ENCODE peak calls at places on chromosomes 6 and 20, in seven cellular contexts. S is CD8-positive, alpha-beta T cell; D is upper lobe of right lung; W is CD4-positive, alpha-beta T cell; Y is IMR-90; V is neural progenitor cell; R is right atrium auricular region. P is an unnamed sample. For H3K27me3, the result is how much of the 10 kb centered on the place peaks cover.

GRCh38 chr6:25603251-25603650 is 48.8 kb upstream of the SCGN start:
- DNase-seq in V (no peak), S (no peak), W (no peak), R (no peak), Y (no peak), D (no peak), P (no peak)

GRCh38 chr20:44423480-44423879 is 52.2 kb upstream of the TTPAL start:
- DNase-seq in W (no peak), Y (no peak), R (no peak), V (no peak), D (no peak), S (no peak), P (no peak)

GRCh38 chr20:20814685-20815084 is 102.2 kb upstream of the RALGAPA2 start:
- DNase-seq in R (no peak), Y (no peak), D (no peak), V (peak), S (no peak), W (no peak), P (no peak)

GRCh38 chr6:39276379-39276995 is 37.7 kb downstream of the KCNK17 start:
- DNase-seq in S (no peak), D (no peak), W (no peak), Y (no peak), R (no peak), V (no peak), P (no peak)

GRCh38 chr20:1033751-1034419 is 31.8 kb upstream of the RSPO4 start:
- DNase-seq in Y (no peak), V (no peak), W (no peak), R (no peak), D (peak), S (no peak), P (no peak)

GRCh38 chr6:14321992-14322772 is 204.6 kb downstream of the CD83 start:
- DNase-seq in Y (no peak), R (no peak), V (peak), W (no peak), D (no peak), S (no peak), P (no peak)

GRCh38 chr6:110329348-110329728 is 28.8 kb downstream of the METTL24 start:
- DNase-seq in Y (peak), D (no peak), S (no peak), V (no peak), R (no peak), W (no peak), P (no peak)

GRCh38 chr20:57479196-57479595 is 45.7 kb downstream of the CTCFL start:
- DNase-seq in W (no peak), S (no peak), V (no peak), D (peak), R (no peak), Y (no peak), P (no peak)

GRCh38 chr6:159836294-159837140 is 36.4 kb downstream of the PNLDC1 start:
- DNase-seq in D (no peak), R (peak), Y (peak), W (no peak), V (no peak), S (no peak), P (peak)

GRCh38 chr6:163400509-163400908 is 14.0 kb upstream of the QKI start:
- DNase-seq in S (no peak), R (no peak), V (no peak), W (no peak), D (no peak), Y (no peak), P (no peak)

GRCh38 chr6:41768545-41769308 is 11.0 kb downstream of the FRS3 start:
- DNase-seq in D (peak), W (no peak), Y (no peak), R (no peak), V (no peak), S (no peak), P (no peak)

GRCh38 chr20:54692168-54692887 is 216.9 kb downstream of the DOK5 start:
- DNase-seq in D (no peak), R (no peak), V (no peak), S (no peak), W (no peak), Y (no peak), P (no peak)

GRCh38 chr20:22459754-22460153 is 124.6 kb downstream of the FOXA2 start:
- DNase-seq in W (no peak), S (no peak), R (no peak), V (no peak), Y (no peak), D (no peak), P (no peak)

GRCh38 chr6:28683945-28684538 is 158.4 kb downstream of the GPX5 start:
- DNase-seq in V (peak), R (no peak), D (no peak), S (peak), Y (peak), W (peak), P (no peak)

GRCh38 chr6:150008588-150008987 is 16.7 kb downstream of the RAET1L start:
- DNase-seq in Y (no peak), W (no peak), V (no peak), R (no peak), D (no peak), S (no peak), P (no peak)

GRCh38 chr6:125231133-125231532 is 70.6 kb downstream of the HDDC2 start:
- DNase-seq in R (no peak), D (no peak), W (no peak), S (no peak), V (no peak), Y (no peak), P (peak)

GRCh38 chr6:147506704-147507114 is 1.8 kb upstream of the SAMD5 start:
- DNase-seq in R (no peak), V (peak), D (peak), S (no peak), Y (peak), W (no peak), P (no peak)

GRCh38 chr6:108083349-108083748 is 8.8 kb upstream of the OSTM1 start:
- DNase-seq in S (no peak), D (no peak), Y (no peak), R (no peak), W (no peak), V (no peak), P (no peak)

GRCh38 chr6:166598441-166599138 is 12.1 kb upstream of the RAMACL start:
- DNase-seq in V (no peak), D (no peak), Y (peak), S (no peak), R (peak), W (no peak), P (peak)

GRCh38 chr20:63381781-63382431 is 20.8 kb upstream of the CHRNA4 start:
- DNase-seq in R (no peak), Y (no peak), W (peak), D (no peak), V (peak), S (no peak), P (no peak)

GRCh38 chr6:154931741-154932424 is 63.2 kb upstream of the TIAM2 start:
- DNase-seq in R (no peak), Y (peak), W (no peak), D (no peak), S (no peak), V (peak), P (no peak)

DNA sequence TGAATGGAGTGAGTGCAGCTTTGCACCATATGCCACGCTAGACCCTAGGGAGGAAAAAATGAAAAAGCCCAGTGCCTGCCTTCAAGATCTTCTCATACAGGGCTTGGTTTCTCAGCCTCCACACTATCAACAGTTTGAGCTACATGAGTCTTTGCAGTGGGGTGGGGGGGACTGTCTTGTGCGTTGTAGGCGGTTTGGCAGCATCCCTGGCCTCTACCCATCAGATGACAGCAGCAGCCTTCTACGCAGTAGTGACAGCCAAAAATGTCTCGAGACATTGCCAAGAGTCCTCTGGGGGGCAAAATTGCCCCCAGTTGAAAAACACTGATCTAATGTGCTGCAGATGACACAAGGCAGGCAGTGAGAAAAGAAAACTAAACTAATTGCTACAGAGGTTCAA is 6.2 kb downstream of the CDH22 start:
- DNase-seq in Y (no peak), S (no peak), D (no peak), W (no peak), R (no peak), V (no peak), P (no peak)
- H3K27me3 ChIP-seq in Y (under half), S (under half), D (half or more), W (under half), R (under half), V (under half), P (under half)

DNA sequence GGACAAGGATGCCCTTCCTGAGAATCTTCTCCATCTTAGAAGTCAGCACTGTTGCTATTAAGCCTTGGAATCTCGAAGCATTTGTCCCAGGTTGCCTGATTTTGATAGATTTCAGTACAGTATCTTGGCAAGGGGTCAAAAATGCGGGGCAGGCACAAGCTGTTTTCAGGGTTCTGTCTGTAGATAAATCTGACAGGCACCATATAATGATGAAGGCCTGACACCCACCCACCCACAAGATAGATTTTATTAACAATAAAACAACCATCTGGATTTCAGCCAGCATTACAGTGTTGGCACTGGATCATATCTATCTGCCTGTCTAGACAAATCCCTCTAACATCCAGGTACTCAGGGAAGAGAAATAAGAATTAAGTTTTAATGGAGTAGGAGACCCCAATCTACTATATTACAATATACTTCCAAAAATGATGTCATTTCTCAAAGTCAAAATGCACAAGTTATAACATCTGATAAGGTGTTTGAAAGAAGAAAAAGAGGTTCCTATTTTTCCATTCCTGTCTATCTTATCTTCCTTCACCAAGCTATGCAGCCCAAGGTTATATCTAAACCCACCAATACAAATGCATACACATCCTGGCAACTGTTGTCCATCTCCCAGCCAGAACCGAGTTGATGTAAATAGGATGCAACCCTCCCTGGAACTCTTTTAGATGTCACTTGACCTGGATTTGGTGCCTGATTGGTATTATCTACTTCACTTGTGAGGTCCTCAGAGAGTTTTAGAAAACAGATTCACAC is 10.7 kb downstream of the NEDD9 start:
- DNase-seq in V (no peak), Y (no peak), W (no peak), R (no peak), S (no peak), D (no peak), P (no peak)
- TF ChIP-seq CTCF in V (no peak), Y (no peak), W (no peak), R (no peak), S (no peak), D (no peak), P (no peak)

GRCh38 chr6:106511274-106512047 is 117.8 kb downstream of the RTN4IP1 start:
- DNase-seq in D (peak), W (no peak), V (peak), Y (no peak), R (no peak), S (no peak), P (no peak)

GRCh38 chr6:106510090-106510970 is 119.0 kb downstream of the RTN4IP1 start:
- DNase-seq in Y (no peak), D (peak), R (no peak), V (peak), S (no peak), W (peak), P (no peak)

GRCh38 chr6:106508836-106509235 is 120.5 kb downstream of the RTN4IP1 start:
- DNase-seq in V (no peak), Y (peak), R (no peak), W (no peak), S (no peak), D (no peak), P (no peak)

GRCh38 chr6:106512048-106512957 is 117.0 kb downstream of the RTN4IP1 start:
- DNase-seq in R (no peak), Y (no peak), D (peak), S (peak), V (peak), W (peak), P (no peak)

GRCh38 chr6:106509420-106510089 is 119.7 kb downstream of the RTN4IP1 start:
- DNase-seq in Y (no peak), S (no peak), W (no peak), V (peak), R (no peak), D (no peak), P (no peak)
- H3K27me3 ChIP-seq in Y (under half), S (under half), W (under half), V (half or more), R (under half), D (under half), P (half or more)

GRCh38 chr6:129667034-129667433 is 42.9 kb downstream of the ARHGAP18 start:
- DNase-seq in D (no peak), Y (no peak), W (no peak), R (no peak), V (no peak), S (no peak), P (no peak)
- TF ChIP-seq CTCF in D (no peak), Y (peak), W (no peak), R (no peak), V (no peak), S (no peak), P (no peak)

P was measured in gastrocnemius medialis.